ENCODE peak calls at places on chromosomes 4 and X, in seven cellular contexts. L is spleen, B is fibroblast of lung, C is heart right ventricle, O is tibial artery, J is right cardiac atrium, S is OCI-LY7. E is an unnamed sample.
A peak's percentile ranks its signal among the peaks of the same experiment; 100 is the strongest.

GRCh38 chr4:1500231-1500965 is 94.2 kb upstream of the NKX1-1 start:
- DNase-seq in L (peak; percentile 63), B (no peak), C (no peak), O (no peak), J (no peak), S (no peak), E (no peak)

GRCh38 chr4:165834116-165834515 is 38.9 kb upstream of the TLL1 start:
- DNase-seq in L (no peak), B (no peak), C (no peak), O (no peak), J (no peak), S (no peak), E (no peak)

GRCh38 chr4:86014599-86014998 is 345.3 kb downstream of the MAPK10 start:
- DNase-seq in L (no peak), B (no peak), C (no peak), O (no peak), J (no peak), S (peak; percentile 24), E (no peak)

GRCh38 chr4:38169524-38169923 is 209.3 kb downstream of the PTTG2 start:
- DNase-seq in L (no peak), B (no peak), C (no peak), O (no peak), J (no peak), S (no peak), E (no peak)

GRCh38 chrX:39821011-39821708 is 276.6 kb downstream of the BCOR start:
- DNase-seq in L (peak; percentile 74), B (peak; percentile 29), C (peak; percentile 19), O (no peak), J (peak; percentile 37), S (no peak), E (peak; percentile 79)

GRCh38 chr4:16641971-16642370 is 256.5 kb downstream of the LDB2 start:
- DNase-seq in L (no peak), B (peak; percentile 42), C (no peak), O (no peak), J (no peak), S (no peak), E (no peak)

GRCh38 chr4:172786039-172786792 is 382.4 kb upstream of the GALNT7 start:
- DNase-seq in L (no peak), B (peak; percentile 48), C (no peak), O (no peak), J (peak; percentile 11), S (no peak), E (no peak)

GRCh38 chrX:1700757-1701156 is 85.9 kb downstream of the ASMT start:
- DNase-seq in L (no peak), B (no peak), C (no peak), O (no peak), J (no peak), S (no peak), E (no peak)

GRCh38 chr4:168474660-168475320 is 5.5 kb downstream of the DDX60L start:
- DNase-seq in L (no peak), B (no peak), C (no peak), O (no peak), J (no peak), S (no peak), E (no peak)

GRCh38 chrX:50953832-50954231 is 43.3 kb downstream of the BMP15 start:
- DNase-seq in L (no peak), B (no peak), C (no peak), O (no peak), J (no peak), S (no peak), E (no peak)

GRCh38 chr4:56786955-56787354 is 34.5 kb downstream of the SPINK2 start:
- DNase-seq in L (no peak), B (peak; percentile 90), C (peak; percentile 67), O (no peak), J (peak; percentile 49), S (no peak), E (no peak)

GRCh38 chrX:69097451-69098236 is 67.6 kb downstream of the PJA1 start:
- DNase-seq in L (no peak), B (no peak), C (no peak), O (no peak), J (no peak), S (no peak), E (no peak)

GRCh38 chr4:128461300-128462103 is 173.9 kb upstream of the PGRMC2 start:
- DNase-seq in L (no peak), B (peak; percentile 97), C (no peak), O (no peak), J (peak; percentile 51), S (no peak), E (no peak)

GRCh38 chr4:158532556-158533231 is 11.0 kb downstream of the RXFP1 start:
- DNase-seq in L (no peak), B (no peak), C (no peak), O (no peak), J (no peak), S (no peak), E (no peak)

GRCh38 chr4:158530898-158531297 is 9.2 kb downstream of the RXFP1 start:
- DNase-seq in L (no peak), B (no peak), C (no peak), O (no peak), J (no peak), S (no peak), E (no peak)

GRCh38 chr4:158530391-158530790 is 8.7 kb downstream of the RXFP1 start:
- DNase-seq in L (no peak), B (peak; percentile 12), C (no peak), O (no peak), J (no peak), S (no peak), E (no peak)

GRCh38 chr4:158534727-158535126 is 13.0 kb downstream of the RXFP1 start:
- DNase-seq in L (no peak), B (no peak), C (no peak), O (no peak), J (no peak), S (no peak), E (no peak)

DNA sequence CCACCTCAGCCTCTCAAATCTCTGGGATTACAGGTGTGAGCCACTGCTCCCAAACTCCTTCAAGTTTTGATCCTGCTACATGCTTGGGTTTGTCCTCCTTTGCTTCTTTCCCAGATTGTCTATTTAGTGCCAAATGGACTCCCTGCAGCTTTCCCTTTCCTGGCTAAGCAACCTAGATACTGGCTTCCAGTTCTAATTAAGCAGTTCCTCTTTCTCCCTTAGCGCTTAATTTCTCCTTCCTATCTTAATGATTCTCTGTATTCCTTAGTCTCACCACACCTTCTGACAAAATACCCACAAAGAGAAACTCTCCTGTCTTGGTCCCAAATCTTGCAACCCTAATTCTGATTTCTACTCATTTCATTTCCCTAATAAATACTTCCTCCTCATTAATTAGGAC is 7.8 kb downstream of the RXFP1 start:
- DNase-seq in L (no peak), B (no peak), C (no peak), O (no peak), J (no peak), S (no peak), E (no peak)
- H3K4me1 ChIP-seq in L (no peaks in the 10 kb centered on the region), B (no peaks in the 10 kb centered on the region), C (no peaks in the 10 kb centered on the region), O (no peaks in the 10 kb centered on the region), J (no peaks in the 10 kb centered on the region), S (no peaks in the 10 kb centered on the region), E (no peaks in the 10 kb centered on the region)

GRCh38 chr4:6184169-6184568 is 16.2 kb downstream of the JAKMIP1 start:
- DNase-seq in L (no peak), B (no peak), C (no peak), O (no peak), J (no peak), S (no peak), E (peak; percentile 28)
- H3K4me3 ChIP-seq in L (no peak overlapping the region), B (no peak overlapping the region), C (no peak overlapping the region), O (no peak overlapping the region), J (no peak overlapping the region), S (peak overlapping the region; percentile 47), E (no peak overlapping the region)

DNA sequence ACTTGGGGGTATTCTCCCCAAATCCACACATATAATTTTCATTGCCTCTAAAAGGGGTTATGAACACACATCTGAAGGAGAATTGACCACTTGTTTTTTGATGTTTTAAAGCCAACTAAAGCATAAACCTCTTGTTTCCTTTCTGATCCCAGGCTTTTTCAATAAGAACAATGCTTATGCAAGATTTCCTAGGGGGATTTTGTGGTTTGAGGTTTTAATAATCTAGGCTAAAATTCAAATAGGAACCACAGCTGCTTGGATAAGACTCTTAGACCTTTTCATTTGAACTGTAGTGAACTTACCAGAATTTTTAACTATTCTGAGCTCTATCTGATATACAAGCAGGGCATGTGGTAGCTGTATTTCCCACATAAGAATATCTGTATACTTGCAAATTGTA is 651.1 kb downstream of the ANKRD50 start:
- DNase-seq in L (no peak), B (peak; percentile 78), C (no peak), O (no peak), J (no peak), S (no peak), E (no peak)
- H3K27ac ChIP-seq in L (peak overlapping the region; percentile 74), B (no peak overlapping the region), C (peak overlapping the region; percentile 67), O (peak overlapping the region; percentile 48), J (no peak overlapping the region), S (no peak overlapping the region), E (no peak overlapping the region)

DNA sequence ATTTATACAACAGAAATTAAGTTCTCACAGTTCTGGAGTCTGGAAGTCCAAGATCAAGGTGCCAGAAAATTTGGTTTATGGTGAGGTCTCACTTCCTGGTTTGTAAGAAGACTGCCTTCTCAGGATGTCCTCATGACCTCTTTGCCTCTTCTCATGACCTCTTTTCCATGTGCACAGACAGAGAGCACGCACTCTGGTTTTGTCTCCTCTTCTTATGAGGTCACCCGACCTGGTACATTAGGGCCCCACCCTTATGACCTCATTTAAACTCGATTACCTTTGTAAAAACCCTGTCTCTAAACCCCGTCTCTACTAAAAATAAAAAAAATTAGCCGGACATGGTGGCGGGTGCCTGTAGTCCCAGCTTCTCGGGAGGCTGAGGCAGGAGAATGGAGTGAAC is 155.9 kb downstream of the KIT start:
- DNase-seq in L (no peak), B (no peak), C (no peak), O (no peak), J (no peak), S (no peak), E (no peak)
- H3K4me1 ChIP-seq in L (no peaks in the 10 kb centered on the region), B (no peaks in the 10 kb centered on the region), C (no peaks in the 10 kb centered on the region), O (no peaks in the 10 kb centered on the region), J (no peaks in the 10 kb centered on the region), S (no peaks in the 10 kb centered on the region), E (no peaks in the 10 kb centered on the region)

GRCh38 chrX:85569096-85569495 is 189.6 kb upstream of the POF1B start:
- DNase-seq in L (no peak), B (no peak), C (no peak), O (no peak), J (no peak), S (no peak), E (no peak)
- H3K4me3 ChIP-seq in L (no peak overlapping the region), B (no peak overlapping the region), C (no peak overlapping the region), O (no peak overlapping the region), J (no peak overlapping the region), S (no peak overlapping the region), E (no peak overlapping the region)

DNA sequence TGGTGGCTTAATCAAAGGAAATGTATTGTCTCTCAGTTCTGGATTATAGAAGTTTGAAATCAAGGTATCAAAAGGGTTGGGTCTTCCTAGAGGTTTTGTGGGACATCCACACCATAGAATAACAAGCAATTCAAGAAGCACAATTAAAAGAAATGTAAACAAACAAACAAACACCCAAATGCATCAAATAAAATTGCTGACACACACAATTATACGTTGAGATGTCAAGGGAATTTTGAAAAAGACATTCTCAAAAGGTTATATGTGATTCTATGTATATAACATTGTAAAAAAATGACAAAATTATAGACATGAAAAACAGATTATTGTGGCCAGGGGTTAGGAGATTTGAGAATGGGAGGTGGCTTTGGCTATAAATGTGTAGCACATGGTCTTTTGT is 250.7 kb upstream of the AGA start:
- DNase-seq in L (no peak), B (no peak), C (no peak), O (no peak), J (no peak), S (no peak), E (no peak)
- H3K27ac ChIP-seq in L (no peak overlapping the region), B (no peak overlapping the region), C (no peak overlapping the region), O (no peak overlapping the region), J (no peak overlapping the region), S (no peak overlapping the region), E (no peak overlapping the region)

E was measured in aorta.